ENCODE peak calls at places on chromosomes 3 and 15, in ten cellular contexts. B is Peyer's patch, Q is cardiac muscle cell, O is breast epithelium, R is esophagus muscularis mucosa, P is upper lobe of left lung, N is fibroblast of pulmonary artery, X is left lung, E is fibroblast of mammary gland, Y is activated B cell treated with CpG ODN at 0.5 μM for 24 hours. L is an unnamed sample.

GRCh38 chr3:4320453-4320852 is 17.3 kb downstream of the SETMAR start:
- DNase-seq in B (no peak), Q (no peak), O (no peak), R (no peak), P (no peak), N (peak), X (no peak), E (no peak), Y (no peak), L (no peak)

GRCh38 chr15:72796515-72797337 is 13.2 kb upstream of the ADPGK start:
- DNase-seq in B (peak), Q (peak), O (no peak), R (no peak), P (peak), N (peak), X (peak), E (peak), Y (peak), L (no peak)

GRCh38 chr15:41892621-41893421 is 1.0 kb downstream of the SPTBN5 start:
- DNase-seq in B (no peak), Q (no peak), O (peak), R (no peak), P (peak), N (no peak), X (no peak), E (no peak), Y (no peak), L (no peak)

GRCh38 chr3:126106336-126107202 is 22.6 kb upstream of the SLC41A3 start:
- DNase-seq in B (peak), Q (no peak), O (peak), R (peak), P (no peak), N (no peak), X (no peak), E (no peak), Y (no peak), L (no peak)

GRCh38 chr3:63193647-63194046 is 84.5 kb upstream of the SYNPR start:
- DNase-seq in B (no peak), Q (peak), O (no peak), R (no peak), P (no peak), N (peak), X (no peak), E (peak), Y (no peak), L (no peak)

GRCh38 chr3:119580148-119580760 is 962 bp downstream of the ADPRH start:
- DNase-seq in B (peak), Q (peak), O (no peak), R (no peak), P (peak), N (peak), X (no peak), E (peak), Y (peak), L (no peak)

GRCh38 chr15:47135279-47135678 is 582.0 kb upstream of the SEMA6D start:
- DNase-seq in B (no peak), Q (no peak), O (no peak), R (no peak), P (no peak), N (no peak), X (no peak), E (no peak), Y (no peak), L (no peak)

GRCh38 chr3:46674031-46674592 is 19.4 kb downstream of the ALS2CL start:
- DNase-seq in B (no peak), Q (no peak), O (no peak), R (no peak), P (peak), N (no peak), X (peak), E (no peak), Y (no peak), L (no peak)

GRCh38 chr3:33437556-33438283 is 2.5 kb downstream of the UBP1 start:
- DNase-seq in B (no peak), Q (peak), O (no peak), R (no peak), P (peak), N (peak), X (no peak), E (peak), Y (no peak), L (no peak)

GRCh38 chr15:65910341-65910740 is 41.0 kb downstream of the RAB11A start:
- DNase-seq in B (no peak), Q (no peak), O (no peak), R (no peak), P (no peak), N (no peak), X (no peak), E (no peak), Y (no peak), L (no peak)

GRCh38 chr3:107240183-107241091 is 136.8 kb upstream of the CCDC54 start:
- DNase-seq in B (peak), Q (peak), O (peak), R (peak), P (peak), N (peak), X (peak), E (peak), Y (peak), L (peak)

GRCh38 chr15:95132774-95133173 is 901.4 kb downstream of the MCTP2 start:
- DNase-seq in B (no peak), Q (peak), O (no peak), R (no peak), P (no peak), N (peak), X (no peak), E (peak), Y (no peak), L (no peak)

GRCh38 chr3:65178703-65179102 is 490.9 kb upstream of the ADAMTS9 start:
- DNase-seq in B (no peak), Q (peak), O (no peak), R (no peak), P (no peak), N (peak), X (no peak), E (peak), Y (no peak), L (no peak)

GRCh38 chr3:10919636-10920035 is 72.9 kb upstream of the SLC6A1 start:
- DNase-seq in B (no peak), Q (no peak), O (no peak), R (no peak), P (peak), N (no peak), X (no peak), E (no peak), Y (no peak), L (no peak)

GRCh38 chr3:72702390-72702789 is 145.9 kb downstream of the SHQ1 start:
- DNase-seq in B (no peak), Q (no peak), O (no peak), R (no peak), P (no peak), N (no peak), X (no peak), E (no peak), Y (no peak), L (no peak)

GRCh38 chr3:12853803-12854202 is 12.4 kb upstream of the RPL32 start:
- DNase-seq in B (no peak), Q (no peak), O (no peak), R (no peak), P (no peak), N (no peak), X (no peak), E (no peak), Y (no peak), L (no peak)
- TF ChIP-seq CTCF in B (no peak), Q (no peak), O (no peak), R (no peak), P (no peak), N (no peak), X (no peak), E (no peak), Y (no peak), L (no peak)

DNA sequence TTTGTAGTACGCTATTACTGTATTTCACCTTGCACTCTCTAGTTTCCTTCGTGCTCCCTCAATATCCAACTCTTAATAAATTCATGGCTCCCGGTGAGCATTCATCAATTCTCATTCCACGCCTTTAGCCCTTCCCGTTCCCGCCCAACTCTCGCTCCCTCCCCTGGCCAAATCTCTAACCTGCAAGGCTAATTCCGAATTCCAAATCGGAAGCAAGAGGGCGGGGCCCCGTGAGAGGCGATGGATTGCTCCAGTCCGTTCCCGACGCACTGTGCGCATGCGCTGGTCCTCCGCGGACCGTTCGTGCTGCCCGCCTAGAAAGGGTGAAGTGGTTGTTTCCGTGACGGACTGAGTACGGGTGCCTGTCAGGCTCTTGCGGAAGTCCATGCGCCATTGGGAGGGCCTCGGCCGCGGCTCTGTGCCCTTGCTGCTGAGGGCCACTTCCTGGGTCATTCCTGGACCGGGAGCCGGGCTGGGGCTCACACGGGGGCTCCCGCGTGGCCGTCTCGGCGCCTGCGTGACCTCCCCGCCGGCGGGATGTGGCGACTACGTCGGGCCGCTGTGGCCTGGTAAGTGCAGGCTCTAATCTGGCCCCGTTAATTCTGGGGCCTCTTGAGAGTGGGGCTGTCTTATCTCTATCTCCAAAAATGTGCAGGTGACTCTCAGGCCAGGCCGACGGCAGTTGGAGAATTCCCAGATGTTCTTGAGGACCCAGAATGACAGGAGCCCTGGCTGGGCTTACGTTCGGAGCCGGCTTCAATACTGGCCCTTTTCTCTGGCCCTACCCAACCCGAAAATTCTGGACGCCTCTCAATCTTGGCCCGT is at the start of gene OPA1:
- DNase-seq in B (peak), Q (peak), O (peak), R (peak), P (peak), N (peak), X (peak), E (peak), Y (peak), L (peak)
- TF ChIP-seq CTCF in B (peak), Q (peak), O (no peak), R (peak), P (peak), N (peak), X (no peak), E (peak), Y (no peak), L (no peak)

GRCh38 chr3:21839181-21839580 is 88.2 kb upstream of the ZNF385D start:
- DNase-seq in B (no peak), Q (no peak), O (no peak), R (no peak), P (no peak), N (no peak), X (no peak), E (peak), Y (no peak), L (no peak)

GRCh38 chr3:21839592-21839991 is 88.6 kb upstream of the ZNF385D start:
- DNase-seq in B (no peak), Q (peak), O (no peak), R (no peak), P (no peak), N (peak), X (no peak), E (peak), Y (no peak), L (no peak)

GRCh38 chr3:21830541-21830940 is 79.5 kb upstream of the ZNF385D start:
- DNase-seq in B (no peak), Q (no peak), O (no peak), R (no peak), P (no peak), N (no peak), X (no peak), E (no peak), Y (no peak), L (no peak)

DNA sequence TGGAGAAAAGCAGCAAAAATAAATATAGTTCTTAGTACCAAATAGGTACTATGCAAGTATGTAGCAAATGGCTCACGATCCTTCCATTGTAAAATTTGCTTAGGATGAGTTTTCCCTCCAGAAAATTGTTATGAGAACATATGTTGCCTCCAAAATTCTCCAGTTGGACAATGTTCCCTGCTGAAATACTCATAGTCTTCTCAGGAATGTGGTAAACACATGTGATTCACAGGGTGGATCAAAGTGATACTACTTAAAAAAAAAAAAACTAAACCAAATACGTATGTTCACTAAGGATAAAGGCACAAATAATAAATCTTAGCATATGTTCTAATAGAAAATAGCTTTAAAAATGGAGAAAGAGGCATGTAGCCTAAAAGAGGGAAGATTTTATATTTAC is 84.3 kb upstream of the ZNF385D start:
- DNase-seq in B (no peak), Q (no peak), O (no peak), R (no peak), P (no peak), N (no peak), X (no peak), E (peak), Y (no peak), L (no peak)
- TF ChIP-seq CTCF in B (no peak), Q (no peak), O (no peak), R (no peak), P (no peak), N (no peak), X (no peak), E (no peak), Y (no peak), L (no peak)

GRCh38 chr3:133821767-133822638 is 16.4 kb downstream of the SRPRB start:
- DNase-seq in B (peak), Q (peak), O (no peak), R (peak), P (peak), N (peak), X (no peak), E (peak), Y (no peak), L (peak)
- TF ChIP-seq CTCF in B (peak), Q (no peak), O (no peak), R (no peak), P (no peak), N (no peak), X (no peak), E (peak), Y (no peak), L (no peak)

DNA sequence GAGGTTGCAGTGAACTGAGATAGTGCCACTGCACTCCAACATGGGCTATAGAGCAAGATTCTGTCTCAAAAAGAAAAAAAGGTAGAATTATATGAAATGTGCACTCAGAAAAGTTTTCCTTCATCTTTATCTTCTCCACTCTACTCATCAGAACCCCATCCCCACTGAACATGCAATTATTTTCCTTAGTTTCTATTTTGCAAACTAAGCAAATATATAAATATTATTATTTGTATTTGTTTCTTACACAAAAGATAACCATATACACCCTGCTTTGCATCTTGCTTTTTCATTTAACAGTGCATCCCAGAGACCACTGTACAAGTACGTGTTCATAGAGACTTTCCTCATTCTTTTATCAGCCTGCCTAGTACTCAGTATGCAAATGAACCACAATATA is 68.0 kb upstream of the ACAN start:
- DNase-seq in B (no peak), Q (no peak), O (no peak), R (no peak), P (no peak), N (no peak), X (no peak), E (no peak), Y (no peak), L (no peak)
- TF ChIP-seq CTCF in B (no peak), Q (no peak), O (no peak), R (no peak), P (no peak), N (no peak), X (no peak), E (no peak), Y (no peak), L (no peak)

L was measured in omental fat pad.